ENCODE peak calls at places on chromosomes 6 and 20, in seven cellular contexts. K, Q, C, N, U, S and T are unnamed samples.

GRCh38 chr6:99294786-99295185 is 54.7 kb downstream of the FAXC start:
- DNase-seq in K (no peak), Q (no peak), C (no peak), N (no peak), U (no peak), S (no peak), T (no peak)

GRCh38 chr6:49462071-49462470 is 982 bp downstream of the MMUT start:
- DNase-seq in K (peak; percentile 19), Q (peak; percentile 26), C (no peak), N (no peak), U (no peak), S (no peak), T (no peak)

GRCh38 chr20:17966432-17967312 is 1.9 kb downstream of the SNX5 start:
- DNase-seq in K (peak; percentile 48), Q (peak; percentile 50), C (no peak), N (peak; percentile 29), U (peak; percentile 25), S (no peak), T (no peak)

GRCh38 chr6:27096834-27097511 is 150.5 kb upstream of the PRSS16 start:
- DNase-seq in K (peak; percentile 77), Q (peak; percentile 2), C (no peak), N (peak; percentile 26), U (peak; percentile 90), S (no peak), T (no peak)

GRCh38 chr6:166802437-166802836 is 153.9 kb downstream of the RNASET2 start:
- DNase-seq in K (no peak), Q (no peak), C (no peak), N (no peak), U (no peak), S (no peak), T (no peak)

GRCh38 chr6:154276810-154277577 is 79.6 kb downstream of the IPCEF1 start:
- DNase-seq in K (peak; percentile 46), Q (peak; percentile 57), C (no peak), N (peak; percentile 47), U (no peak), S (no peak), T (no peak)

GRCh38 chr6:11093065-11093590 is 506 bp upstream of the SMIM13 start:
- DNase-seq in K (peak; percentile 46), Q (no peak), C (no peak), N (peak; percentile 36), U (no peak), S (no peak), T (peak; percentile 43)

GRCh38 chr20:63519765-63520593 is 586 bp upstream of the PPDPF start:
- DNase-seq in K (peak; percentile 49), Q (peak; percentile 60), C (peak; percentile 68), N (peak; percentile 78), U (no peak), S (peak; percentile 50), T (peak; percentile 50)

GRCh38 chr6:80637312-80637711 is 530.8 kb downstream of the BCKDHB start:
- DNase-seq in K (peak; percentile 62), Q (no peak), C (no peak), N (no peak), U (peak; percentile 22), S (no peak), T (no peak)

GRCh38 chr6:152459245-152459644 is 177.9 kb downstream of the SYNE1 start:
- DNase-seq in K (no peak), Q (no peak), C (no peak), N (no peak), U (no peak), S (no peak), T (no peak)

GRCh38 chr20:51305316-51306052 is 237.0 kb downstream of the NFATC2 start:
- DNase-seq in K (no peak), Q (no peak), C (no peak), N (no peak), U (no peak), S (no peak), T (no peak)

GRCh38 chr20:18058661-18059467 is 1.1 kb upstream of the OVOL2 start:
- DNase-seq in K (no peak), Q (no peak), C (no peak), N (peak; percentile 65), U (no peak), S (peak; percentile 22), T (no peak)

GRCh38 chr6:135170238-135170637 is 10.9 kb upstream of the MYB start:
- DNase-seq in K (no peak), Q (no peak), C (no peak), N (no peak), U (no peak), S (no peak), T (no peak)

GRCh38 chr6:130906736-130907381 is 79.7 kb downstream of the SMLR1 start:
- DNase-seq in K (peak; percentile 82), Q (no peak), C (no peak), N (no peak), U (peak; percentile 14), S (no peak), T (no peak)

GRCh38 chr20:17933711-17934110 is 34.9 kb downstream of the SNX5 start:
- DNase-seq in K (no peak), Q (no peak), C (no peak), N (no peak), U (no peak), S (no peak), T (no peak)

GRCh38 chr6:32692019-32692418 is 25.6 kb upstream of the HLA-DQB1 start:
- DNase-seq in K (no peak), Q (no peak), C (no peak), N (peak; percentile 19), U (no peak), S (no peak), T (no peak)

GRCh38 chr20:40317156-40317790 is 371.8 kb downstream of the MAFB start:
- DNase-seq in K (no peak), Q (no peak), C (no peak), N (no peak), U (no peak), S (peak; percentile 62), T (no peak)

GRCh38 chr6:31478186-31478950 is 19.6 kb upstream of the MICB start:
- DNase-seq in K (no peak), Q (no peak), C (no peak), N (no peak), U (no peak), S (no peak), T (no peak)

GRCh38 chr20:22921595-22922421 is 113.3 kb upstream of the SSTR4 start:
- DNase-seq in K (peak; percentile 60), Q (no peak), C (no peak), N (no peak), U (peak; percentile 59), S (no peak), T (no peak)

GRCh38 chr6:25169551-25170335 is 109.4 kb upstream of the CARMIL1 start:
- DNase-seq in K (peak; percentile 71), Q (no peak), C (no peak), N (no peak), U (no peak), S (no peak), T (no peak)

GRCh38 chr6:65557224-65557623 is 149.8 kb downstream of the EYS start:
- DNase-seq in K (no peak), Q (no peak), C (no peak), N (no peak), U (no peak), S (no peak), T (no peak)

GRCh38 chr6:27237089-27237723 is 10.3 kb upstream of the PRSS16 start:
- DNase-seq in K (peak; percentile 74), Q (no peak), C (no peak), N (no peak), U (peak; percentile 85), S (no peak), T (no peak)

GRCh38 chr20:14477125-14477524 is 139.7 kb upstream of the FLRT3 start:
- DNase-seq in K (peak; percentile 12), Q (no peak), C (no peak), N (no peak), U (peak; percentile 57), S (no peak), T (no peak)

GRCh38 chr6:169618526-169619490 is 83.0 kb downstream of the WDR27 start:
- DNase-seq in K (peak; percentile 97), Q (no peak), C (no peak), N (no peak), U (peak; percentile 73), S (no peak), T (no peak)

DNA sequence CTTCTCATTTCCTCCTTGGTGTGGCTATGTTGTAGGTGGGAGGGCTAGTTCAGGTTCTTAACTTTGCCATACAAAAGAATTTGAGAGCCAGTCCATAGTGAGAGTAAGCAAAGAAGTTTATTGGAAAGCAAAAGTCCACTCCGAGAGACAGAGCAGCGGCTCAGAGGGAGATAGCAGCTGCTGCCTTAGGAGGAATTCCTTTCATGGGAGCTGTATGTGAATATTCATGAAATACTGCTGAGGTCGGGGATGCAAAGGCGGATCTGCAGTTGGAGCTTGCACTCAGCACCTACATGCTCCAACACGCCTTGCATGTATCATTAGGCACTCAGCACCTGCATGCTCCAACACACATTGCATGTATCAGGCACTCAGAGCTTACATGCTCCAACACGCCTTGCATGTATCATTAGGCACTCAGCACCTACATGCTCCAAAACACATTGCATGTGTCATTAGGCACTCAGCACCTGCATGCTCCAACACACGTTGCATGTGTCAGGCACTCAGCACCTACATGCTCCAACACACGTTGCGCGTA is 54.9 kb downstream of the CDH4 start:
- DNase-seq in K (no peak), Q (no peak), C (no peak), N (no peak), U (no peak), S (no peak), T (no peak)
- H3K27me3 ChIP-seq in K (no peaks in the 10 kb centered on the region), Q (no peaks in the 10 kb centered on the region), C (no peaks in the 10 kb centered on the region), N (no peaks in the 10 kb centered on the region), U (no peaks in the 10 kb centered on the region), S (no peaks in the 10 kb centered on the region), T (no peaks in the 10 kb centered on the region)

DNA sequence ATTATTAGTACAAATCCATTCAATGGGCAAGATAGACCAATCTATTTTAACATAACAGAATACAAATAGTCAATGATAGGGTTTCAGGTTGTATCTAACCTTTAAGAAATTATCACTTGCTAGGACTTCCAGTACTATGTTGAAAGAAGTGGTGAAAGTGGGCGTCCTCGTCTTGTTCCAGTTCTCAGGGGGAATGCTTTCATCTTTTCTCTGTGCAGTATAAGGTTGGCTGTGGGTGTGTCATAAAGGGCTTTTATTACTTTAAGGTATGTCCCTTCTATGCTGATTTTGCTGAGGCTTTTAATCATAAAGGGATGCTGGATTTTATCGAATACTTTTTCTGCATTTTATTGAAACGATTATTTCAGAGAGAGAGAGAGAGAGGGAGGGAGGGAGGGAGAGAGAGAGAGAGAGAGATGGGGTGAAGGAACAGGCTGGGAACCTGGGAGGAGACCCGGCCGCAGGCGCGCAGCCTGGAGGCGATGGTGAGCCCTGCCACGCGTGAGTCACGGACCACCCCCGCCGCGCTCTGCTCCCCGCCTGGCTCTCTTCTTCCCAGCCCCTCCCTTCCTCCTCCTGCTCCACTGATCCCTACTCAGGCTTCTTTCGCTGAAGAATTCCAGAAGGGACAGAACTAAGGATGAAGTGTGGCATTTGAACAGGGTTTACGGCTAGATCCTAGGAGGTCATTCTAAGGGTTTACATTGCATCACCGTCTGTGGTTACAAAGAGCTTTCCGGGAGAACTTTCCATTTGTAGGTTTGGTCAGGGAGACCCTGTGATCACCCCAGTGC is 45.5 kb upstream of the HLA-E start:
- DNase-seq in K (peak; percentile 30), Q (no peak), C (no peak), N (no peak), U (no peak), S (no peak), T (no peak)
- H3K27me3 ChIP-seq in K (peaks cover 44% of the 10 kb centered on the region), Q (peaks cover 70% of the 10 kb centered on the region), C (peaks cover 37% of the 10 kb centered on the region), N (peaks cover 94% of the 10 kb centered on the region), U (peaks cover 55% of the 10 kb centered on the region), S (peaks cover 72% of the 10 kb centered on the region), T (peaks cover 18% of the 10 kb centered on the region)

GRCh38 chr20:33408313-33408712 is 7.0 kb upstream of the CDK5RAP1 start:
- DNase-seq in K (no peak), Q (no peak), C (no peak), N (no peak), U (no peak), S (no peak), T (no peak)
- H3K27me3 ChIP-seq in K (no peaks in the 10 kb centered on the region), Q (no peaks in the 10 kb centered on the region), C (no peaks in the 10 kb centered on the region), N (no peaks in the 10 kb centered on the region), U (no peaks in the 10 kb centered on the region), S (no peaks in the 10 kb centered on the region), T (no peaks in the 10 kb centered on the region)

GRCh38 chr20:25695532-25696383 is 895 bp downstream of the ZNF337 start:
- DNase-seq in K (peak; percentile 28), Q (no peak), C (no peak), N (no peak), U (no peak), S (no peak), T (peak; percentile 25)
- H3K27me3 ChIP-seq in K (no peaks in the 10 kb centered on the region), Q (no peaks in the 10 kb centered on the region), C (no peaks in the 10 kb centered on the region), N (no peaks in the 10 kb centered on the region), U (no peaks in the 10 kb centered on the region), S (no peaks in the 10 kb centered on the region), T (no peaks in the 10 kb centered on the region)